ENCODE peak calls at places on chromosomes 6 and 20, in five cellular contexts. O is uterus, T is heart left ventricle, P is A549, H is right cardiac atrium. X is an unnamed sample.

GRCh38 chr20:46350201-46350985 is 42.1 kb upstream of the CDH22 start:
- DNase-seq in O (no peak), H (no peak), T (no peak), P (peak; percentile 62), X (no peak)

GRCh38 chr6:12103158-12103557 is 91.0 kb downstream of the HIVEP1 start:
- DNase-seq in O (no peak), T (no peak), P (no peak), H (no peak), X (no peak)

GRCh38 chr6:47260021-47260420 is 49.7 kb downstream of the TNFRSF21 start:
- DNase-seq in P (no peak), T (no peak), O (no peak), H (no peak), X (no peak)

GRCh38 chr6:18510644-18511033 is 123.5 kb downstream of the RNF144B start:
- DNase-seq in H (no peak), O (no peak), P (no peak), T (no peak), X (no peak)

GRCh38 chr20:4555188-4555893 is 166.4 kb upstream of the PRND start:
- DNase-seq in P (peak; percentile 78), T (no peak), O (no peak), H (no peak), X (no peak)

GRCh38 chr6:168318090-168318489 is 1.5 kb downstream of the DACT2 start:
- DNase-seq in T (no peak), H (no peak), P (no peak), O (no peak), X (peak; percentile 39)

GRCh38 chr6:18047406-18047805 is 60.0 kb upstream of the KIF13A start:
- DNase-seq in P (no peak), H (no peak), O (no peak), T (no peak), X (peak; percentile 54)

GRCh38 chr6:18207438-18207837 is 52.2 kb downstream of the KDM1B start:
- DNase-seq in O (no peak), P (no peak), H (no peak), T (no peak), X (no peak)

GRCh38 chr20:2108987-2109386 is 7.4 kb downstream of the STK35 start:
- DNase-seq in P (peak; percentile 45), H (no peak), T (no peak), O (no peak), X (no peak)

GRCh38 chr20:39117486-39117885 is 155.3 kb downstream of the DHX35 start:
- DNase-seq in T (no peak), H (no peak), P (peak; percentile 72), O (no peak), X (no peak)

GRCh38 chr6:43092635-43093034 is 16.5 kb downstream of the PTK7 start:
- DNase-seq in H (no peak), P (no peak), O (no peak), T (no peak), X (no peak)
- H3K4me1 ChIP-seq in H (peaks cover 3% of the 10 kb centered on the region), P (no peaks in the 10 kb centered on the region), O (no peaks in the 10 kb centered on the region), T (peaks cover 17% of the 10 kb centered on the region), X (peaks cover 40% of the 10 kb centered on the region)

GRCh38 chr6:36594816-36595167 is 630 bp downstream of the SRSF3 start:
- DNase-seq in H (no peak), T (no peak), O (no peak), P (no peak), X (no peak)
- H3K4me1 ChIP-seq in H (peaks cover 8% of the 10 kb centered on the region), T (peaks cover 37% of the 10 kb centered on the region), O (peaks cover 3% of the 10 kb centered on the region), P (peaks cover 48% of the 10 kb centered on the region), X (no peaks in the 10 kb centered on the region)

GRCh38 chr6:57250348-57250747 is 28.2 kb upstream of the RAB23 start:
- DNase-seq in O (no peak), H (no peak), P (no peak), T (no peak), X (no peak)

GRCh38 chr6:57252137-57252536 is 30.0 kb upstream of the RAB23 start:
- DNase-seq in O (no peak), T (no peak), P (no peak), H (no peak), X (no peak)

GRCh38 chr6:57254055-57254717 is 32.1 kb upstream of the RAB23 start:
- DNase-seq in H (no peak), O (no peak), P (no peak), T (no peak), X (no peak)

GRCh38 chr6:57255451-57256181 is 33.5 kb upstream of the RAB23 start:
- DNase-seq in O (no peak), T (no peak), H (no peak), P (no peak), X (no peak)

DNA sequence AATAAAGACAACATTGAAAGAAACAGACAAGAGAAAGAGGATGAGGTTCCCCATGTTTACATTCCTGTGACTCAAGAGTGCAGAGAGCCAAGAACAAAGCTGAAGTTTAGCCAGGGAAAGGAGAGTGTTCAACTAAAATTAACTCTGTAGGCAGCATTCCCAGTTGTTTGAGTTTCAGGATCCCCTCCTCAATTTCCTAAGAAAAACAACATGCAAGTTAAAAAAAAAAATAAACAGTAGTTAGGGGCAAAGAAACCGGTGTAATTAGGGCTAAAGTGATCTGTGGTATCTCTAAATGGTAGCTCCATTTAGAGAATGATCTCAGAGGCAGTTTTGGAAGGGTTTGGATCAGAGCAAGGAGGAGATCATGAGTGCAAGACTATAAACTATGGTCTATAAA is 30.9 kb upstream of the RAB23 start:
- DNase-seq in T (no peak), P (no peak), O (no peak), H (no peak), X (no peak)
- H3K4me1 ChIP-seq in T (peaks cover 8% of the 10 kb centered on the region), P (peaks cover 11% of the 10 kb centered on the region), O (peaks cover 4% of the 10 kb centered on the region), H (peaks cover 2% of the 10 kb centered on the region), X (peaks cover 7% of the 10 kb centered on the region)

GRCh38 chr20:61683721-61684120 is 382.0 kb downstream of the TAF4 start:
- DNase-seq in O (no peak), P (no peak), T (no peak), H (peak; percentile 7), X (peak; percentile 61)
- H3K4me1 ChIP-seq in O (no peaks in the 10 kb centered on the region), P (no peaks in the 10 kb centered on the region), T (no peaks in the 10 kb centered on the region), H (no peaks in the 10 kb centered on the region), X (no peaks in the 10 kb centered on the region)

X was measured in prostate gland.